ENCODE peak calls at places on chromosomes 16 and 17, in eight cellular contexts. D, J, V, Q, X, Y, E and W are unnamed samples.

GRCh38 chr16:19029980-19030379 is 37.4 kb upstream of the COQ7 start:
- DNase-seq in D (no peak), J (no peak), V (no peak), Q (no peak), X (no peak), Y (no peak), E (no peak), W (no peak)

GRCh38 chr16:19377864-19378263 is 39.8 kb upstream of the TMC5 start:
- DNase-seq in D (no peak), J (no peak), V (no peak), Q (no peak), X (no peak), Y (peak), E (no peak), W (no peak)

GRCh38 chr16:64136314-64136713 is 985.5 kb downstream of the CDH11 start:
- DNase-seq in D (no peak), J (no peak), V (no peak), Q (no peak), X (no peak), Y (no peak), E (no peak), W (no peak)

GRCh38 chr17:81429813-81430510 is 34.7 kb downstream of the BAHCC1 start:
- DNase-seq in D (no peak), J (peak), V (no peak), Q (no peak), X (peak), Y (peak), E (no peak), W (peak)

GRCh38 chr16:75113046-75113491 is 3.5 kb downstream of the LDHD start:
- DNase-seq in D (no peak), J (no peak), V (no peak), Q (no peak), X (peak), Y (no peak), E (no peak), W (no peak)

GRCh38 chr17:29248845-29249244 is 2.2 kb downstream of the CRYBA1 start:
- DNase-seq in D (no peak), J (no peak), V (no peak), Q (no peak), X (no peak), Y (no peak), E (no peak), W (no peak)

GRCh38 chr17:59436900-59437299 is 105.4 kb downstream of the YPEL2 start:
- DNase-seq in D (no peak), J (no peak), V (no peak), Q (no peak), X (no peak), Y (no peak), E (no peak), W (no peak)

GRCh38 chr17:78428842-78429617 is 50.6 kb downstream of the PGS1 start:
- DNase-seq in D (no peak), J (no peak), V (no peak), Q (peak), X (no peak), Y (no peak), E (no peak), W (no peak)

GRCh38 chr17:48835971-48836370 is 5.1 kb downstream of the CALCOCO2 start:
- DNase-seq in D (no peak), J (no peak), V (peak), Q (no peak), X (no peak), Y (no peak), E (no peak), W (no peak)

GRCh38 chr17:40554646-40555295 is 10.5 kb downstream of the CCR7 start:
- DNase-seq in D (no peak), J (no peak), V (no peak), Q (no peak), X (peak), Y (no peak), E (no peak), W (no peak)

GRCh38 chr16:1108299-1109252 is 12.5 kb upstream of the C1QTNF8 start:
- DNase-seq in D (no peak), J (peak), V (peak), Q (peak), X (no peak), Y (no peak), E (no peak), W (peak)

GRCh38 chr16:85570213-85570734 is 42.8 kb upstream of the GSE1 start:
- DNase-seq in D (no peak), J (no peak), V (peak), Q (no peak), X (no peak), Y (peak), E (peak), W (no peak)

GRCh38 chr16:86611517-86611840 is 33.1 kb downstream of the FOXL1 start:
- DNase-seq in D (no peak), J (no peak), V (no peak), Q (peak), X (no peak), Y (no peak), E (no peak), W (peak)

GRCh38 chr17:48241131-48241591 is 133.6 kb downstream of the SNX11 start:
- DNase-seq in D (peak), J (peak), V (peak), Q (peak), X (peak), Y (peak), E (no peak), W (peak)

GRCh38 chr16:49590166-49590871 is 216.7 kb downstream of the C16orf78 start:
- DNase-seq in D (no peak), J (no peak), V (no peak), Q (no peak), X (peak), Y (no peak), E (no peak), W (no peak)

GRCh38 chr17:81398170-81398854 is 3.1 kb downstream of the BAHCC1 start:
- DNase-seq in D (peak), J (peak), V (peak), Q (peak), X (peak), Y (peak), E (no peak), W (peak)

GRCh38 chr16:9539346-9539745 is 447.9 kb downstream of the HAPSTR1 start:
- DNase-seq in D (no peak), J (no peak), V (no peak), Q (no peak), X (no peak), Y (no peak), E (no peak), W (no peak)

GRCh38 chr16:87853411-87854052 is 15.8 kb downstream of the SLC7A5 start:
- DNase-seq in D (peak), J (peak), V (peak), Q (peak), X (peak), Y (peak), E (peak), W (peak)

GRCh38 chr17:29376667-29377268 is 13.4 kb upstream of the TAOK1 start:
- DNase-seq in D (peak), J (no peak), V (no peak), Q (peak), X (peak), Y (peak), E (no peak), W (peak)

GRCh38 chr16:50530277-50531236 is 17.6 kb upstream of the NKD1 start:
- DNase-seq in D (no peak), J (peak), V (peak), Q (no peak), X (peak), Y (no peak), E (no peak), W (no peak)

GRCh38 chr16:26995522-26995921 is 71.2 kb upstream of the C16orf82 start:
- DNase-seq in D (no peak), J (no peak), V (no peak), Q (no peak), X (peak), Y (no peak), E (no peak), W (no peak)

GRCh38 chr16:88004391-88004790 is 53.2 kb downstream of the BANP start:
- DNase-seq in D (no peak), J (no peak), V (no peak), Q (no peak), X (no peak), Y (no peak), E (no peak), W (no peak)

GRCh38 chr17:73103661-73104335 is 11.3 kb upstream of the SLC39A11 start:
- DNase-seq in D (no peak), J (no peak), V (no peak), Q (no peak), X (peak), Y (peak), E (no peak), W (peak)

GRCh38 chr17:75239778-75240393 is 21.5 kb downstream of the GGA3 start:
- DNase-seq in D (no peak), J (no peak), V (no peak), Q (no peak), X (no peak), Y (no peak), E (no peak), W (no peak)

GRCh38 chr16:3857189-3858013 is 23.1 kb downstream of the CREBBP start:
- DNase-seq in D (no peak), J (no peak), V (no peak), Q (peak), X (no peak), Y (peak), E (no peak), W (no peak)

GRCh38 chr17:28585891-28586290 is 9.2 kb upstream of the ALDOC start:
- DNase-seq in D (no peak), J (no peak), V (no peak), Q (no peak), X (no peak), Y (no peak), E (no peak), W (no peak)

GRCh38 chr16:85784813-85785212 is 14.5 kb downstream of the EMC8 start:
- DNase-seq in D (no peak), J (no peak), V (no peak), Q (no peak), X (no peak), Y (no peak), E (no peak), W (no peak)

GRCh38 chr17:57869599-57870282 is 19.9 kb upstream of the MRPS23 start:
- DNase-seq in D (peak), J (no peak), V (peak), Q (peak), X (no peak), Y (no peak), E (no peak), W (peak)

GRCh38 chr16:57017251-57017650 is 27.9 kb downstream of the NLRC5 start:
- DNase-seq in D (peak), J (no peak), V (peak), Q (peak), X (no peak), Y (no peak), E (no peak), W (no peak)

GRCh38 chr17:39623356-39623950 is 3.3 kb upstream of the PPP1R1B start:
- DNase-seq in D (peak), J (peak), V (peak), Q (peak), X (peak), Y (peak), E (peak), W (peak)

GRCh38 chr17:78130439-78131101 is at the start of gene TMC8:
- DNase-seq in D (no peak), J (no peak), V (no peak), Q (no peak), X (peak), Y (peak), E (peak), W (no peak)

GRCh38 chr17:51860934-51861561 is 297.5 kb downstream of the CA10 start:
- DNase-seq in D (peak), J (peak), V (peak), Q (no peak), X (peak), Y (peak), E (peak), W (no peak)

GRCh38 chr17:74107107-74107506 is 96.4 kb upstream of the RPL38 start:
- DNase-seq in D (no peak), J (no peak), V (no peak), Q (no peak), X (no peak), Y (no peak), E (no peak), W (no peak)

GRCh38 chr16:56931253-56931768 is 631 bp upstream of the HERPUD1 start:
- DNase-seq in D (no peak), J (no peak), V (no peak), Q (no peak), X (no peak), Y (no peak), E (peak), W (no peak)

GRCh38 chr16:12876778-12877177 is 24.6 kb upstream of the SHISA9 start:
- DNase-seq in D (peak), J (no peak), V (peak), Q (no peak), X (peak), Y (no peak), E (no peak), W (no peak)

GRCh38 chr16:89482824-89483220 is 7.5 kb downstream of the ANKRD11 start:
- DNase-seq in D (no peak), J (no peak), V (no peak), Q (no peak), X (no peak), Y (no peak), E (no peak), W (no peak)

GRCh38 chr16:80938035-80938927 is 68.4 kb downstream of the CMC2 start:
- DNase-seq in D (peak), J (peak), V (peak), Q (peak), X (no peak), Y (no peak), E (no peak), W (peak)

GRCh38 chr16:86757704-86758040 is 179.3 kb downstream of the FOXL1 start:
- DNase-seq in D (no peak), J (no peak), V (no peak), Q (no peak), X (no peak), Y (no peak), E (no peak), W (no peak)

GRCh38 chr16:84514874-84515835 is 10.7 kb upstream of the MEAK7 start:
- DNase-seq in D (no peak), J (no peak), V (no peak), Q (no peak), X (no peak), Y (peak), E (peak), W (no peak)

GRCh38 chr17:43171761-43172487 is 910 bp downstream of the NBR1 start:
- DNase-seq in D (peak), J (peak), V (peak), Q (peak), X (peak), Y (peak), E (peak), W (peak)
- TF ChIP-seq CTCF in D (peak), J (no peak), V (peak), Q (peak), X (peak), Y (peak), E (peak), W (peak)

GRCh38 chr16:22194707-22195444 is 11.2 kb upstream of the EEF2K start:
- DNase-seq in D (no peak), J (no peak), V (no peak), Q (no peak), X (no peak), Y (no peak), E (no peak), W (no peak)
- H3K4me3 ChIP-seq in D (no peak), J (no peak), V (no peak), Q (no peak), X (no peak), Y (no peak), E (peak), W (no peak)

DNA sequence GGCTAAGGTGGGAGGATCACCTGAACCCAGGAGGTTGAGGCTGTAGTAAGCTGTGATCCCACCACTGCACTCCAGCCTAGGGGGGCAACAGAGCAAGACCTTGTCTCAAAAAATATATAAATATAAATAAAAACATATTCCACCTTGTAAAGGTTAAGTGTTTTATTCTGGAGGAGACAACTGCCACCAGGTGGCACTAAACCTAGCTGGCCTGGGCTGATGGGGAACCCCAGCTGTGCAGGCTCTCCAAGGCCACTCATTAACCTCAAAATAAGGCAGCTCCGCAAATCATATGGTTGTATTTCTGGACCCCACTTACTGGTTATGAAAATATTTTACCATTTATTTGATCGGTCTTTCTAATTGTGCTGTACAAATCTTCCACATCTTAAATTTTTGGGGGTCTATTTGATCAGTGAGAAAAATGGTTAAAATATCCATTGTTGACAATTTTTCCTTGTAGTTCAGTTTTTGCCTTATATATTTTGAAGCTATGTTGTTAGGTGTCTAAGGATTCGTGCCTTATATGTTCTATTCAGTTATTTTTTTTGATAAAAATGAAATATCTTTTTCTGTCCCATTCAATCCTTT is 8.5 kb upstream of the ICAM2 start:
- DNase-seq in D (peak), J (peak), V (peak), Q (peak), X (peak), Y (peak), E (peak), W (peak)
- TF ChIP-seq CTCF in D (peak), J (peak), V (peak), Q (peak), X (peak), Y (peak), E (peak), W (peak)

GRCh38 chr17:17072546-17072945 is 30.3 kb downstream of the MPRIP start:
- DNase-seq in D (no peak), J (peak), V (no peak), Q (no peak), X (no peak), Y (no peak), E (no peak), W (no peak)

GRCh38 chr17:17071531-17072360 is 29.5 kb downstream of the MPRIP start:
- DNase-seq in D (peak), J (peak), V (no peak), Q (no peak), X (no peak), Y (peak), E (no peak), W (no peak)

GRCh38 chr17:17075037-17075755 is 32.9 kb downstream of the MPRIP start:
- DNase-seq in D (no peak), J (peak), V (no peak), Q (peak), X (no peak), Y (no peak), E (no peak), W (peak)

GRCh38 chr17:17073627-17074521 is 31.6 kb downstream of the MPRIP start:
- DNase-seq in D (no peak), J (peak), V (no peak), Q (peak), X (no peak), Y (no peak), E (no peak), W (peak)

DNA sequence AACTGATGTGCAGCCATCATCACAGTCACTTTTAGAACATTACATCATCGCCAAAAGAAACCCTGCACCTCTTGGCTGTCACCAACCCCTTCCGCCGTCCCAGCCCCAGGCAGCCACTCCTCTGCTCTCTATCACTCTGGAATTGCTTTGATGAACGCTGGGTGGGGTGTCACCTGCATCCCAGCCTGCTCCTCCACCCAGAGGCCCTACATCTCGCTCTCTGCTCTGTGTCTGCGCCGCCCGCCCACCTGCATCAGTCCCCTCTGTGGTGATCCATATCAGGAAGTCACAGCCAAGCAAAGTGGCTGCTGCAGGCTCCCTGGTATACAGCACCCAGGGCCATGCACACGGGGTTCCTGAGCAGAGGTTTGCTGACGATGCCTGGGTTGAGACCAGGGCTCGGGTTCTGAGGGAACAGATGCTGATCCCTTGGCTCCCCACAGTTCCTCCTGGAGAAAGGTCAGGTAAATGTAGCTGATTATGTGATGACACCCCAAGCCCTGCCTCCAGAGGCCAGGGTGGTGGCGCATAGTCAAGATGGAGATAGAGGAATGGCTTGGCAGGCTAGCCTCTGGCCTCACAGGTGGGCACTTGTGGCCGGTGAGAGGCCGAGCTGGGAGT is 30.9 kb downstream of the MPRIP start:
- DNase-seq in D (no peak), J (peak), V (no peak), Q (no peak), X (no peak), Y (no peak), E (no peak), W (no peak)
- H3K4me3 ChIP-seq in D (no peak), J (no peak), V (no peak), Q (no peak), X (no peak), Y (no peak), E (no peak), W (no peak)

DNA sequence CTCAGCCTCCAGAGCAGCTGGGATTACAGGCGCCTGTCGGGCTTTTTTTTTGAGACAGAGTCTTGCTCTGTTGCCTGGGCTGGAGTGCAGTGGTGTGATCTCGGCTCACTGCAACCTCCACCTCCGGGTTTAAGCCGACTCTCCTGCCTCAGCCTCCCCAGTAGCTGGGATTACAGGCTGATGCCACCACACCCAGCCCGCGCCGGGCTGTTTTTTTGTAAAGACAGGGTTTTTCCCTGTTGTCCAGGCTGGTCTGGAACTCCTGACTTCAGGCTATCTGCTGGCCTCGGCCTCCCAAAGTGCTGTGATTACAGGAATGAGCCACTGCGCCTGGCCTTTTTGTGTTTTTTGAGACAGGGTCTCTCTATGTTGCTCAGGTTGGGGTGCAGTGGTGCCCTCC is 27.4 kb upstream of the SPNS3 start:
- DNase-seq in D (no peak), J (no peak), V (no peak), Q (no peak), X (no peak), Y (no peak), E (peak), W (no peak)
- TF ChIP-seq CTCF in D (no peak), J (no peak), V (no peak), Q (no peak), X (no peak), Y (no peak), E (peak), W (no peak)

DNA sequence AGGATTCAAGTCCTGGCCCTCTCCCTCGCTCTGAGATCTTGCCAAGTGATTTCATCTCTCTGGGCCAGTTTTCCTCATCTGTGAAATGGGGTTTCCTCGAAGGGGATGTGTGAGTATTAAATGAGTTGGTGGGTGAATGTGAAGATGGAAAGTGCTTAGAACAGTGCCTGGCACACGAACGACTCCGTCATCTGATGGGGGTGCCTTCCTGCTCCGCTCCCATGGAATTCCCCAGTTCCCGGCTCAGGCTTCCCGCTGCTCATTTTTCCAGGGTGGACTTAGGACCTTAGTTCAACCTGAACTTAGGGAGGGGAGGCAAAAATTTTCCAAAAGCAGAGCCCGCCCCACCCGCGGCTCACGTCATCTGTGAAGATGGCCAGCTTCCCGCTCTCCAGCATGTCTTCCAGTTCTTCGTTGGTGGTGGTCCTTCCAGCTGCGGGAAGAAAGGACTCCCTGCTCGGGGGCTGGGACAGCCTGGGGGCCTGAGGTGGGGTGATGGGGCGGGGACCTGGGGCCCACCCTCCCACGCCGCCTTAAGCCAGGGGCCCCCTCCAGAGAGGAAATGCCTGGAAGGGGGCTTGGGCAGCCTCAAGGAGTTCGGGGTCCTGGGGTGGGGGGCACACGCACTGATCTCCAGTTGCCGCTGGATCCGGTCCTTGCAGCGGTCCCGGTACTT is 11.5 kb downstream of the HSD3B7 start:
- DNase-seq in D (peak), J (no peak), V (peak), Q (no peak), X (no peak), Y (no peak), E (peak), W (no peak)
- H3K4me3 ChIP-seq in D (peak), J (no peak), V (peak), Q (peak), X (peak), Y (peak), E (peak), W (peak)